ENCODE peak calls at places on chromosomes 16 and 17, in seven cellular contexts. C is activated T-cell treated with anti-CD3 and anti-CD28 coated beads, Interleukin-2, amount 50 U/mL, for 1 hour; D is NCI-H69; S is cardiac fibroblast; I is activated CD4-positive, alpha-beta T cell treated with anti-CD3 and anti-CD28 coated beads, Interleukin-2, amount 50 U/mL, for 1 hour; T is HTR-8/SVneo; J is cortex of kidney. K is an unnamed sample.

GRCh38 chr16:30902070-30902972 is 5.9 kb downstream of the CTF1 start:
- DNase-seq in T (no peak), I (peak), J (no peak), S (peak), D (peak), C (peak), K (peak)

GRCh38 chr17:14330492-14330920 is 29.6 kb downstream of the HS3ST3B1 start:
- DNase-seq in T (no peak), J (no peak), S (peak), I (no peak), C (no peak), D (no peak), K (no peak)

GRCh38 chr16:53482123-53482522 is 20.9 kb downstream of the AKTIP start:
- DNase-seq in I (no peak), C (no peak), T (no peak), D (no peak), J (no peak), S (peak), K (no peak)

GRCh38 chr16:78297066-78297666 is 197.7 kb downstream of the WWOX start:
- DNase-seq in J (no peak), D (no peak), S (no peak), T (no peak), C (no peak), I (no peak), K (no peak)

GRCh38 chr16:56767018-56767417 is 37.1 kb downstream of the NUP93 start:
- DNase-seq in J (no peak), S (no peak), T (no peak), I (no peak), D (no peak), C (no peak), K (no peak)

GRCh38 chr17:58317421-58318064 is 11.1 kb downstream of the TSPOAP1 start:
- DNase-seq in D (peak), T (peak), C (peak), J (no peak), S (peak), I (peak), K (peak)

GRCh38 chr16:3266873-3267537 is 10.6 kb upstream of the MEFV start:
- DNase-seq in S (peak), C (no peak), D (peak), J (no peak), T (peak), I (no peak), K (peak)

GRCh38 chr17:72554508-72554907 is 433.7 kb downstream of the SOX9 start:
- DNase-seq in J (no peak), T (no peak), C (no peak), D (no peak), I (no peak), S (no peak), K (no peak)

GRCh38 chr17:51860934-51861561 is 297.5 kb downstream of the CA10 start:
- DNase-seq in T (peak), D (peak), C (no peak), S (peak), I (no peak), J (no peak), K (peak)

K was measured in RCC 7860.